ENCODE peak calls at places on chromosomes 16 and 17, in nine cellular contexts. One of them, this sample, is unnamed.

GRCh38 chr16:27512061-27512460 is 37.7 kb downstream of the GTF3C1 start:
- DNase-seq in AG20443: no peak
- DNase-seq in ELF-1: no peak
- DNase-seq in mammary epithelial cell: no peak
- DNase-seq in iPS DF 19.7: no peak
- DNase-seq in T-helper 9 cell: no peak
- DNase-seq in stimulated activated CD8-positive, alpha-beta memory T cell treated with anti-CD3 and anti-CD28 coated beads, Interleukin-2, amount 100 ng/mL, for 1 hour: no peak
- DNase-seq in iris pigment epithelial cell: no peak
- DNase-seq in stimulated activated CD4-positive, alpha-beta T cell treated with anti-CD3 and anti-CD28 coated beads, Interleukin-1b, Interleukin-23, amount 100 ng/mL, for 1 hour: no peak
- DNase-seq in this sample: no peak

GRCh38 chr17:19332371-19333131 is 30.0 kb downstream of the B9D1 start:
- DNase-seq in AG20443: no peak
- DNase-seq in ELF-1: no peak
- DNase-seq in iPS DF 19.7: no peak
- DNase-seq in T-helper 9 cell: no peak
- DNase-seq in mammary epithelial cell: peak; percentile 23
- DNase-seq in stimulated activated CD4-positive, alpha-beta T cell treated with anti-CD3 and anti-CD28 coated beads, Interleukin-1b, Interleukin-23, amount 100 ng/mL, for 1 hour: no peak
- DNase-seq in stimulated activated CD8-positive, alpha-beta memory T cell treated with anti-CD3 and anti-CD28 coated beads, Interleukin-2, amount 100 ng/mL, for 1 hour: no peak
- DNase-seq in iris pigment epithelial cell: no peak
- DNase-seq in this sample: peak; percentile 60

GRCh38 chr17:42459256-42459982 is 741 bp downstream of the ATP6V0A1 start:
- DNase-seq in ELF-1: peak; percentile 34
- DNase-seq in iris pigment epithelial cell: peak; percentile 72
- DNase-seq in mammary epithelial cell: peak; percentile 63
- DNase-seq in stimulated activated CD4-positive, alpha-beta T cell treated with anti-CD3 and anti-CD28 coated beads, Interleukin-1b, Interleukin-23, amount 100 ng/mL, for 1 hour: no peak
- DNase-seq in stimulated activated CD8-positive, alpha-beta memory T cell treated with anti-CD3 and anti-CD28 coated beads, Interleukin-2, amount 100 ng/mL, for 1 hour: no peak
- DNase-seq in iPS DF 19.7: no peak
- DNase-seq in AG20443: peak; percentile 39
- DNase-seq in T-helper 9 cell: no peak
- DNase-seq in this sample: peak; percentile 76

GRCh38 chr16:3767333-3767977 is 50.1 kb upstream of the TRAP1 start:
- DNase-seq in stimulated activated CD4-positive, alpha-beta T cell treated with anti-CD3 and anti-CD28 coated beads, Interleukin-1b, Interleukin-23, amount 100 ng/mL, for 1 hour: no peak
- DNase-seq in iPS DF 19.7: no peak
- DNase-seq in ELF-1: no peak
- DNase-seq in mammary epithelial cell: no peak
- DNase-seq in AG20443: no peak
- DNase-seq in T-helper 9 cell: no peak
- DNase-seq in iris pigment epithelial cell: no peak
- DNase-seq in stimulated activated CD8-positive, alpha-beta memory T cell treated with anti-CD3 and anti-CD28 coated beads, Interleukin-2, amount 100 ng/mL, for 1 hour: no peak
- DNase-seq in this sample: no peak

GRCh38 chr17:40452921-40453378 is 9.7 kb downstream of the IGFBP4 start:
- DNase-seq in iris pigment epithelial cell: no peak
- DNase-seq in stimulated activated CD8-positive, alpha-beta memory T cell treated with anti-CD3 and anti-CD28 coated beads, Interleukin-2, amount 100 ng/mL, for 1 hour: no peak
- DNase-seq in stimulated activated CD4-positive, alpha-beta T cell treated with anti-CD3 and anti-CD28 coated beads, Interleukin-1b, Interleukin-23, amount 100 ng/mL, for 1 hour: no peak
- DNase-seq in iPS DF 19.7: no peak
- DNase-seq in ELF-1: no peak
- DNase-seq in T-helper 9 cell: no peak
- DNase-seq in mammary epithelial cell: peak; percentile 52
- DNase-seq in AG20443: no peak
- DNase-seq in this sample: peak; percentile 60

GRCh38 chr17:18260332-18261145 is at the start of gene MIEF2:
- DNase-seq in iPS DF 19.7: peak; percentile 90
- DNase-seq in stimulated activated CD4-positive, alpha-beta T cell treated with anti-CD3 and anti-CD28 coated beads, Interleukin-1b, Interleukin-23, amount 100 ng/mL, for 1 hour: peak; percentile 73
- DNase-seq in iris pigment epithelial cell: peak; percentile 96
- DNase-seq in T-helper 9 cell: peak; percentile 87
- DNase-seq in stimulated activated CD8-positive, alpha-beta memory T cell treated with anti-CD3 and anti-CD28 coated beads, Interleukin-2, amount 100 ng/mL, for 1 hour: peak; percentile 81
- DNase-seq in ELF-1: peak; percentile 99
- DNase-seq in AG20443: peak; percentile 98
- DNase-seq in mammary epithelial cell: peak; percentile 93
- DNase-seq in this sample: peak; percentile 99

GRCh38 chr16:72501739-72502653 is 330.0 kb upstream of the PMFBP1 start:
- DNase-seq in iris pigment epithelial cell: peak; percentile 81
- DNase-seq in ELF-1: peak; percentile 58
- DNase-seq in stimulated activated CD4-positive, alpha-beta T cell treated with anti-CD3 and anti-CD28 coated beads, Interleukin-1b, Interleukin-23, amount 100 ng/mL, for 1 hour: no peak
- DNase-seq in mammary epithelial cell: peak; percentile 39
- DNase-seq in AG20443: peak; percentile 81
- DNase-seq in iPS DF 19.7: peak; percentile 7
- DNase-seq in stimulated activated CD8-positive, alpha-beta memory T cell treated with anti-CD3 and anti-CD28 coated beads, Interleukin-2, amount 100 ng/mL, for 1 hour: no peak
- DNase-seq in T-helper 9 cell: no peak
- DNase-seq in this sample: peak; percentile 61

GRCh38 chr17:31581022-31581483 is 189.6 kb downstream of the RAB11FIP4 start:
- DNase-seq in iPS DF 19.7: no peak
- DNase-seq in stimulated activated CD8-positive, alpha-beta memory T cell treated with anti-CD3 and anti-CD28 coated beads, Interleukin-2, amount 100 ng/mL, for 1 hour: no peak
- DNase-seq in stimulated activated CD4-positive, alpha-beta T cell treated with anti-CD3 and anti-CD28 coated beads, Interleukin-1b, Interleukin-23, amount 100 ng/mL, for 1 hour: no peak
- DNase-seq in iris pigment epithelial cell: peak; percentile 77
- DNase-seq in ELF-1: no peak
- DNase-seq in mammary epithelial cell: peak; percentile 83
- DNase-seq in AG20443: peak; percentile 71
- DNase-seq in T-helper 9 cell: no peak
- DNase-seq in this sample: peak; percentile 90

GRCh38 chr16:77113835-77114234 is 77.2 kb upstream of the MON1B start:
- DNase-seq in stimulated activated CD8-positive, alpha-beta memory T cell treated with anti-CD3 and anti-CD28 coated beads, Interleukin-2, amount 100 ng/mL, for 1 hour: no peak
- DNase-seq in AG20443: no peak
- DNase-seq in ELF-1: no peak
- DNase-seq in iris pigment epithelial cell: no peak
- DNase-seq in iPS DF 19.7: no peak
- DNase-seq in mammary epithelial cell: no peak
- DNase-seq in T-helper 9 cell: no peak
- DNase-seq in stimulated activated CD4-positive, alpha-beta T cell treated with anti-CD3 and anti-CD28 coated beads, Interleukin-1b, Interleukin-23, amount 100 ng/mL, for 1 hour: no peak
- DNase-seq in this sample: peak; percentile 22

GRCh38 chr16:70577256-70577698 is 53.7 kb downstream of the SF3B3 start:
- DNase-seq in AG20443: peak; percentile 67
- DNase-seq in mammary epithelial cell: peak; percentile 82
- DNase-seq in iPS DF 19.7: no peak
- DNase-seq in iris pigment epithelial cell: peak; percentile 46
- DNase-seq in stimulated activated CD4-positive, alpha-beta T cell treated with anti-CD3 and anti-CD28 coated beads, Interleukin-1b, Interleukin-23, amount 100 ng/mL, for 1 hour: no peak
- DNase-seq in stimulated activated CD8-positive, alpha-beta memory T cell treated with anti-CD3 and anti-CD28 coated beads, Interleukin-2, amount 100 ng/mL, for 1 hour: no peak
- DNase-seq in T-helper 9 cell: no peak
- DNase-seq in ELF-1: no peak
- DNase-seq in this sample: peak; percentile 23

GRCh38 chr16:69859105-69859969 is 91.8 kb upstream of the CLEC18A start:
- DNase-seq in stimulated activated CD4-positive, alpha-beta T cell treated with anti-CD3 and anti-CD28 coated beads, Interleukin-1b, Interleukin-23, amount 100 ng/mL, for 1 hour: no peak
- DNase-seq in stimulated activated CD8-positive, alpha-beta memory T cell treated with anti-CD3 and anti-CD28 coated beads, Interleukin-2, amount 100 ng/mL, for 1 hour: no peak
- DNase-seq in AG20443: no peak
- DNase-seq in mammary epithelial cell: peak; percentile 19
- DNase-seq in T-helper 9 cell: no peak
- DNase-seq in ELF-1: peak; percentile 64
- DNase-seq in iPS DF 19.7: peak; percentile 69
- DNase-seq in iris pigment epithelial cell: peak; percentile 17
- DNase-seq in this sample: no peak